ENCODE peak calls at places on chromosomes 1 and 21, in eight cellular contexts. Q is esophagus muscularis mucosa, U is progenitor cell of endocrine pancreas, Y is osteoblast, I is astrocyte of the cerebellum, D is fibroblast of pulmonary artery, B is Calu3, J is transverse colon. O is an unnamed sample.
A peak's percentile ranks its signal among the peaks of the same experiment; 100 is the strongest.

GRCh38 chr1:3195480-3195815 is 126.4 kb downstream of the PRDM16 start:
- DNase-seq in B (no peak), J (no peak), D (no peak), Y (no peak), U (no peak), I (no peak), Q (no peak), O (no peak)

GRCh38 chr1:47231314-47232186 is 475 bp downstream of the TAL1 start:
- DNase-seq in Q (no peak), U (no peak), B (no peak), Y (peak; percentile 94), I (peak; percentile 9), D (peak; percentile 57), J (no peak), O (no peak)

GRCh38 chr1:224894915-224895314 is 34.6 kb upstream of the DNAH14 start:
- DNase-seq in I (no peak), B (no peak), J (no peak), D (peak; percentile 33), Q (peak; percentile 66), Y (peak; percentile 78), U (no peak), O (no peak)

GRCh38 chr1:34328281-34328680 is 151.6 kb downstream of the C1orf94 start:
- DNase-seq in D (no peak), Q (peak; percentile 90), B (no peak), Y (no peak), U (no peak), I (no peak), J (no peak), O (no peak)

GRCh38 chr1:212288614-212289013 is 3.4 kb downstream of the PPP2R5A start:
- DNase-seq in J (no peak), D (peak; percentile 43), B (no peak), I (peak; percentile 64), U (no peak), Y (peak; percentile 72), Q (no peak), O (no peak)

GRCh38 chr1:209427811-209428210 is 155.7 kb upstream of the CAMK1G start:
- DNase-seq in D (no peak), B (no peak), Q (no peak), U (no peak), I (no peak), Y (no peak), J (no peak), O (no peak)

GRCh38 chr1:198125995-198126758 is 30.6 kb upstream of the NEK7 start:
- DNase-seq in D (peak; percentile 75), Q (no peak), Y (peak; percentile 63), B (peak; percentile 59), U (no peak), I (peak; percentile 9), J (no peak), O (no peak)

GRCh38 chr1:27296773-27297214 is 25.2 kb upstream of the TMEM222 start:
- DNase-seq in U (peak; percentile 65), I (peak; percentile 31), B (peak; percentile 65), Y (peak; percentile 98), Q (peak; percentile 94), D (peak; percentile 64), J (peak; percentile 69), O (peak; percentile 92)

GRCh38 chr1:84834419-84835064 is 58.5 kb downstream of the LPAR3 start:
- DNase-seq in B (peak; percentile 44), I (peak; percentile 71), Q (no peak), J (no peak), U (no peak), D (peak; percentile 71), Y (peak; percentile 83), O (no peak)

GRCh38 chr1:115428676-115429075 is 90.6 kb upstream of the NGF start:
- DNase-seq in I (no peak), J (no peak), Q (peak; percentile 50), U (no peak), B (no peak), D (peak; percentile 7), Y (no peak), O (no peak)

GRCh38 chr1:201443747-201444146 is 22.2 kb upstream of the TNNI1 start:
- DNase-seq in B (no peak), Y (no peak), U (no peak), D (no peak), I (no peak), Q (no peak), J (no peak), O (no peak)

GRCh38 chr21:22791986-22792560 is 1793.9 kb downstream of the NCAM2 start:
- DNase-seq in D (peak; percentile 70), U (no peak), Q (no peak), B (peak; percentile 2), J (no peak), I (peak; percentile 29), Y (peak; percentile 65), O (no peak)

GRCh38 chr1:39673215-39673614 is 1.3 kb upstream of the NT5C1A start:
- DNase-seq in Q (no peak), Y (no peak), J (no peak), D (no peak), U (no peak), I (no peak), B (no peak), O (no peak)

GRCh38 chr1:228037401-228038386 is 30.9 kb downstream of the WNT3A start:
- DNase-seq in D (peak; percentile 17), I (no peak), Q (no peak), U (no peak), Y (peak; percentile 91), B (peak; percentile 62), J (no peak), O (peak; percentile 81)

GRCh38 chr1:234369784-234370183 is 3.5 kb upstream of the COA6 start:
- DNase-seq in I (no peak), D (peak; percentile 57), B (no peak), Q (no peak), Y (no peak), U (no peak), J (no peak), O (no peak)

DNA sequence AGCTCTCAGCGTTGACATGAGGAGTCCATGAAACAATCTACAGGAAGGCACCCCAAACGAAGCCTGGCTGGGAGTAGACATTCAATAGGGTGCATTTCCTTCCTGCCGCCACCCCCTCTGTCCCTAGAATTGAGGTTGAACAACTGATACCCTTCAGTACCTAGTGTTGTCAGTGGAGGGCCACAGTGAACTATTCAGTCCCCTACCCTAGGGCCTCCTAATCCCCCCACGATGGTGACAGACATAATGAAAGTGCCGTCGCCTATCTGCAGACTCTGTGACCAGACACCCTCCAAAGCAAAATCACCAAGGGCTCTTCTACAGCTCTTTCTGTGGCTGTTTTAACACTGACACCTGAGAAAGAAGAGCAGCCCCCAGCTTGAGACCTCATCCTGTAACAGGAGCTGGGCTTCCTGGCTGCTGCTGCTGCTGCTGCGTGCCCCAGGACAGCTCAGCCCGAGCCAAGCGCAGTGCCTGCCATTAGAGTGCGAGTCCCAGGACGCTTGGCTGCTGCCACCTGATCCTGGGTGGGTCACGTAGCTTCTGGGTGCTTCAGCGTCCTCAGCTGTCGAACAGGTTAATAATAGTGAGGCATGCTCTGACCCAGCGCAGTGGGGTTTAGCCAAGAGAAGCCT is 183.0 kb downstream of the ZBTB18 start:
- DNase-seq in Y (no peak), B (no peak), U (no peak), I (no peak), Q (no peak), J (no peak), D (no peak), O (no peak)
- TF ChIP-seq CTCF in Y (no peak), B (no peak), U (no peak), I (no peak), Q (no peak), J (no peak), D (no peak), O (no peak)

DNA sequence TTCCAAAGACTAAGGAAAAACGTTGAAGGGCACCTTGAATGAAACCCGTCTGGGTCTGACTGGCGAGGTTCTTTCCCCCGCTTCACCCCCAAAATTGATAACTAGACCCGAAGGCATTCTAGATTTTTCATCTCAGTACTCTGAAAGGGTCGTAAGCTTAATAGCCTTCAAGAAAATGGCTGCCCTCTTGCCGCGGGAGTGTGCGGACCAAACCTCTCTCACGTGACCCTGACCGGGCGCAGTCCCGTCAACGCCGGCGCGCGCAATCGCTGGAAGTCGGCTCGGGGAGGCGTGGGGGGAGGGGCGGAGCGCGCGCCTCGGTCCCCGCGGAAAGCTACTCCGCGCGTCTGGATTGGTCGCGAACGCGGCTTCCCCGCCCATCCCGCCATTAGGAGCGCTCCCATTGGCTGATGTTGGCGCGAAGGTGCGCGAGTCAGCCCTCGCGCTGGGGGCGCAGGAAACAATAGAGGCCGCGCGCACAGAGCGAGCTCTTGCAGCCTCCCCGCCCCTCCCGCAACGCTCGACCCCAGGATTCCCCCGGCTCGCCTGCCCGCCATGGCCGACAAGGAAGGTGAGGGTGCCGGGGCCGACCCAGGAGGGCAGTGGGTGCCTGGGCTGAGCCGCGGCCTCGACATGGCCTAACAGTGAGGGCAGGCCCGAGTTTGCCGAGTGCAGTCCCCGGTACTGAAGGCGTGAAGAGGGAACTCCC is at the start of gene RBBP4:
- DNase-seq in B (peak; percentile 99), J (peak; percentile 99), U (peak; percentile 99), I (peak; percentile 92), Q (peak; percentile 99), Y (peak; percentile 100), D (peak; percentile 98), O (peak; percentile 100)
- TF ChIP-seq CTCF in B (no peak), J (no peak), U (no peak), I (no peak), Q (no peak), Y (no peak), D (no peak), O (no peak)

DNA sequence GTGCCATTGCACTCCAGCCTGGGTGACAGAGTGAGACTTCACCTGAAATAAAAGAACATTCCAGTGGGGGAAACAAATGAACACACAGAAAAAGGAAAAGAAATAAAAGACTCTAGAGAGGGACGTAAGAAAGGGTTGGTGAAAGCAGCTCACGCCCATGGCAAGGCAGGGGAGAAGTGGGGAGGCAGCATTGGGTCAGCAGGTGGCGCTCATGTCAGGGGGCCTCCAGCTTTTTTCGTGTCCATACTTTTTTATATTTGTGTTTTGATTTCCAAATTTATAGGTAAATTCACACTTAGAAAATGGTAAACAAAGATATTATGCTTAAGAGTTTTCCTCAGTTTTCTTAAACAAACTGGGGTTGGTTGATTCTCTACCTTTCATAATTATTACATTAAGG is 45.5 kb downstream of the VPS13D start:
- DNase-seq in Y (peak; percentile 62), D (peak; percentile 41), U (peak; percentile 21), J (peak; percentile 17), B (peak; percentile 36), I (peak; percentile 6), Q (no peak), O (no peak)
- TF ChIP-seq CTCF in Y (peak; percentile 85), D (peak; percentile 75), U (peak; percentile 76), J (peak; percentile 49), B (peak; percentile 16), I (peak; percentile 88), Q (peak; percentile 76), O (peak; percentile 75)

DNA sequence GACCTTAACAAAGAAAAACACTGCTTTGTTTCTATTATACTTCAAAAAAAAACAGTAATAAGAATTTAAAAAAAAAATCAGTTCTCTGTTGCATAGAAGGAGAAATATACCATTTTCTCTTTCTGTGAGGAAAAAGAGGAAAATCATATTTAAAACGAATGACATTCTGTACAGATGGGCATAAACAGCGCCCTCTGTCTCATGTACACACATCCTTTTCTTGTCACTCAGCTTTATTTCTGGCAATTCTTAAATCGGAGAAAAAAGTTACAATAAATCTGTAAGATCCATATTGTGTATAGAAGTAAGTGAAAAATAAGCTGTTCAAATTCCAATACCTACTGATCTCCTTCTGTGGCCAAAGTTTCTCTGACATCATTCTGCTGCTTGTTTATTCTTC is 245.4 kb downstream of the SMYD3 start:
- DNase-seq in J (no peak), D (peak; percentile 34), U (no peak), Q (no peak), I (no peak), Y (no peak), B (no peak), O (no peak)
- TF ChIP-seq CTCF in J (no peak), D (peak; percentile 41), U (no peak), Q (no peak), I (peak; percentile 12), Y (peak; percentile 40), B (no peak), O (peak; percentile 62)

GRCh38 chr21:36747815-36748381 is 49.0 kb downstream of the SIM2 start:
- DNase-seq in I (no peak), B (peak; percentile 75), Q (no peak), Y (peak; percentile 99), J (peak; percentile 60), D (peak; percentile 42), U (peak; percentile 85), O (peak; percentile 91)
- TF ChIP-seq CTCF in I (peak; percentile 9), B (peak; percentile 13), Q (peak; percentile 26), Y (peak; percentile 5), J (no peak), D (no peak), U (peak; percentile 43), O (peak; percentile 39)

O was measured in osteocyte.